ENCODE peak calls at places on chromosomes 3 and 15, in seven cellular contexts. B, X, Y, V, A, L and F are unnamed samples.
A peak's percentile ranks its signal among the peaks of the same experiment; 100 is the strongest.

GRCh38 chr3:43768594-43768993 is 77.9 kb downstream of the ABHD5 start:
- DNase-seq in B (no peak), X (no peak), Y (no peak), V (no peak), A (no peak), L (no peak), F (peak; percentile 51)

GRCh38 chr3:108011616-108012015 is 79.2 kb downstream of the CD47 start:
- DNase-seq in B (no peak), X (no peak), Y (no peak), V (no peak), A (no peak), L (no peak), F (no peak)

GRCh38 chr3:78659386-78659987 is 1108.3 kb downstream of the ROBO1 start:
- DNase-seq in B (peak; percentile 2), X (no peak), Y (no peak), V (peak; percentile 60), A (peak; percentile 35), L (peak; percentile 17), F (peak; percentile 67)

GRCh38 chr15:31268108-31268501 is 58.5 kb upstream of the KLF13 start:
- DNase-seq in B (no peak), X (no peak), Y (no peak), V (no peak), A (no peak), L (no peak), F (no peak)

GRCh38 chr15:84023636-84024035 is 211.9 kb upstream of the GOLGA6L4 start:
- DNase-seq in B (peak; percentile 28), X (peak; percentile 29), Y (no peak), V (peak; percentile 70), A (peak; percentile 6), L (peak; percentile 39), F (peak; percentile 64)

GRCh38 chr3:2839886-2840285 is 270.3 kb downstream of the IL5RA start:
- DNase-seq in B (no peak), X (no peak), Y (no peak), V (no peak), A (peak; percentile 4), L (no peak), F (no peak)

GRCh38 chr3:64686446-64686908 is 1.3 kb downstream of the ADAMTS9 start:
- DNase-seq in B (no peak), X (peak; percentile 14), Y (no peak), V (peak; percentile 66), A (peak; percentile 67), L (peak; percentile 36), F (no peak)

GRCh38 chr3:18402140-18402834 is 22.9 kb downstream of the SATB1 start:
- DNase-seq in B (no peak), X (no peak), Y (no peak), V (no peak), A (no peak), L (no peak), F (no peak)

GRCh38 chr3:183385698-183386590 is 42.5 kb downstream of the MCF2L2 start:
- DNase-seq in B (peak; percentile 45), X (peak; percentile 42), Y (peak; percentile 35), V (peak; percentile 92), A (peak; percentile 57), L (peak; percentile 46), F (peak; percentile 86)